ENCODE peak calls at places on chromosomes 7 and 10, in five cellular contexts. H is fibroblast of lung, R is H9, Z is hepatocyte, N is transverse colon. T is an unnamed sample.

GRCh38 chr7:35551682-35552081 is 143.3 kb downstream of the HERPUD2 start:
- DNase-seq in R (peak), H (no peak), Z (no peak), N (no peak), T (peak)

GRCh38 chr7:117682681-117683385 is 190.4 kb downstream of the CTTNBP2 start:
- DNase-seq in H (no peak), N (peak), R (no peak), Z (peak), T (no peak)

GRCh38 chr7:13044309-13044708 is 356.9 kb downstream of the ARL4A start:
- DNase-seq in Z (no peak), R (no peak), H (no peak), N (no peak), T (no peak)

GRCh38 chr10:118447478-118447877 is 105.4 kb upstream of the FAM204A start:
- DNase-seq in Z (no peak), H (peak), N (peak), R (no peak), T (no peak)

GRCh38 chr10:10792681-10793080 is 225.0 kb upstream of the CELF2 start:
- DNase-seq in H (peak), Z (peak), R (no peak), N (no peak), T (no peak)

GRCh38 chr7:128203047-128203491 is 38.0 kb upstream of the LEP start:
- DNase-seq in Z (no peak), R (peak), H (no peak), N (no peak), T (no peak)

GRCh38 chr7:134931487-134931886 is 54.8 kb upstream of the AGBL3 start:
- DNase-seq in R (no peak), Z (no peak), H (peak), N (no peak), T (no peak)

GRCh38 chr10:124565565-124566221 is 104.1 kb downstream of the LHPP start:
- DNase-seq in H (peak), N (no peak), Z (no peak), R (peak), T (no peak)

GRCh38 chr10:34960983-34961382 is 129.2 kb downstream of the CUL2 start:
- DNase-seq in R (no peak), Z (no peak), H (peak), N (no peak), T (no peak)
- TF ChIP-seq CTCF in R (peak), Z (peak), H (peak), N (no peak), T (no peak)

DNA sequence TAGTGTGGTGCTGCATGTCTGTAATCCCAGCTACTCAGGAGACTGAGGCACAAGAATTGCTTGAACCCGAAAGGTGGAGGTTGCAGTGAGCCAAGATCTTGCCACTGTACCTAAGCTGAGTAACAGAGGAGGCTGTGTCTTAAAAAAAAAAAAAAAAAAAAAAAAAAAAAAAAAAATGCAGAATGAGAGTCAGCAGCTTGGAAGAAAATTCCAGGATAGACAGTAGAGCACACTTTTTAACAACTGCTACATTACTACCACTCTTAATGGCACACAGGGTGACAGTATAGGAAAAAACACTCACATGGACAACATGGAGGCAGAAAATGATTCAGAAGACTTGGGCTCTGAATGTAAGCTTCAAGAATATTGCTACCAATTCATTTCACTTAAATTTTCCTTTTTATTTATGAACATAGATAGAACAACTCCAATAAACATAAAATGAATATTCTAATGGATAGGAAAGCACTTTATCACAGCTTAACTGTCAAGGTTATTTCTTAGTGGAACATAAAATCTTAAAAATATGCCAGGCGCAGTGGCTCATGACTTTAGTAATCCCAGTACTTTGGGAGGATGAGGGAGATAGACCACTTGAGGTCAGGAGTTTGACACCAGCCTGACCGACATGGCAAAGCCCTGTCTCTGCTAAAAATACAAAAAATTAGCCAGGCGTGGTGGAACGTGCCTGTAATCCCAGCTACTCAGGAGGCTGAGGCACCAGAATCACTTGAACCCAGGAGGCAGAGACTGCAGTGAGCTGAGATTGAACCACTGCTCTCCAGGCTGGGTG is 31.5 kb downstream of the CHCHD3 start:
- DNase-seq in H (no peak), N (no peak), R (no peak), Z (no peak), T (no peak)
- H3K27ac ChIP-seq in H (no peak), N (no peak), R (no peak), Z (no peak), T (no peak)

GRCh38 chr10:52653510-52653909 is 119.1 kb downstream of the MBL2 start:
- DNase-seq in Z (no peak), N (no peak), H (peak), R (no peak), T (no peak)
- TF ChIP-seq CTCF in Z (no peak), N (no peak), H (no peak), R (no peak), T (no peak)

GRCh38 chr10:97737770-97738265 is 890 bp downstream of the ZFYVE27 start:
- DNase-seq in Z (no peak), N (no peak), R (no peak), H (no peak), T (no peak)
- H3K27ac ChIP-seq in Z (peak), N (peak), R (no peak), H (peak), T (peak)

DNA sequence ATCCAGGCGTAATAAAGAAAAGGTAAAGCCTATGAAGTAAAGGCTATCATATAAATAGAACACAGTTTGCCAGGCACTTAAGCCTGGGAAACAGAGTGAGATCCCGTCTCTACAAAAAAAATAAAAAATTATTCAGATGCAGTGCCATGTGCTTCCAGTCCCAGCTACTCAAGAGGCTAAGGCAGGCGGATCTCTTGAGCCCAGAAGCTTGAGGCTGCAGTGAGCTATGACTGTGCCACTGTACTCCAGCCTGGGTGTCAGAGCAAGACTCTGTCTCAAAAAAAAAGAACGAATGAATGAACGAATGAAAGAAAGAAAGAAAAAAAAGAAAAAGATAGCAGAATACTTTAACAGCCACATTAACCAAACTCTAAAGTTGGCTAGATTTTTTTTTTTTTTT is 67.2 kb upstream of the MRLN start:
- DNase-seq in Z (no peak), R (no peak), H (no peak), N (no peak), T (no peak)
- TF ChIP-seq CTCF in Z (no peak), R (no peak), H (no peak), N (no peak), T (no peak)

GRCh38 chr10:34710391-34710751 is 104.7 kb downstream of the PARD3 start:
- DNase-seq in Z (no peak), H (peak), R (no peak), N (no peak), T (no peak)
- H3K27ac ChIP-seq in Z (no peak), H (peak), R (no peak), N (peak), T (no peak)

T was measured in coronary artery.